ENCODE peak calls at places on chromosomes 16 and 17, in six cellular contexts. V is left cardiac atrium; N is T1000; Y is BJ; B is DMS79; R is activated T-cell treated with anti-CD3 and anti-CD28 coated beads, Interleukin-2, amount 50 U/mL, for 4 hours. L is an unnamed sample.
A peak's percentile ranks its signal among the peaks of the same experiment; 100 is the strongest.

GRCh38 chr17:63395075-63395815 is 50.9 kb downstream of the CYB561 start:
- DNase-seq in V (no peak), N (no peak), Y (peak; percentile 64), B (no peak), R (no peak), L (no peak)

GRCh38 chr16:10629592-10629963 is 49.2 kb upstream of the EMP2 start:
- DNase-seq in V (no peak), N (no peak), Y (no peak), B (no peak), R (no peak), L (no peak)

GRCh38 chr17:3944485-3945388 is 19.5 kb downstream of the ATP2A3 start:
- DNase-seq in V (peak; percentile 76), N (peak; percentile 73), Y (no peak), B (no peak), R (no peak), L (no peak)

GRCh38 chr17:60169921-60170817 is 20.4 kb downstream of the CA4 start:
- DNase-seq in V (peak; percentile 41), N (no peak), Y (no peak), B (no peak), R (no peak), L (no peak)

GRCh38 chr16:67164599-67165061 is at the start of gene HSF4:
- DNase-seq in V (peak; percentile 77), N (no peak), Y (no peak), B (no peak), R (no peak), L (no peak)

GRCh38 chr17:80110447-80110812 is 9.0 kb downstream of the GAA start:
- DNase-seq in V (no peak), N (no peak), Y (no peak), B (no peak), R (no peak), L (no peak)

GRCh38 chr16:58000706-58001676 is at the start of gene USB1:
- DNase-seq in V (peak; percentile 88), N (peak; percentile 69), Y (no peak), B (no peak), R (peak; percentile 77), L (peak; percentile 76)

GRCh38 chr17:35540589-35541404 is 3.3 kb upstream of the SLFN12L start:
- DNase-seq in V (peak; percentile 45), N (no peak), Y (no peak), B (no peak), R (peak; percentile 19), L (peak; percentile 21)

GRCh38 chr16:3004781-3005284 is 7.9 kb upstream of the CLDN9 start:
- DNase-seq in V (no peak), N (no peak), Y (no peak), B (no peak), R (no peak), L (no peak)

GRCh38 chr17:65185686-65186382 is 48.7 kb downstream of the RGS9 start:
- DNase-seq in V (no peak), N (no peak), Y (no peak), B (no peak), R (no peak), L (no peak)

GRCh38 chr16:89052191-89052787 is 41.4 kb upstream of the ACSF3 start:
- DNase-seq in V (no peak), N (no peak), Y (no peak), B (no peak), R (no peak), L (no peak)

GRCh38 chr17:47692895-47693666 is 880 bp upstream of the TBKBP1 start:
- DNase-seq in V (no peak), N (no peak), Y (no peak), B (no peak), R (no peak), L (no peak)

GRCh38 chr17:17964710-17965109 is 7.5 kb downstream of the TOM1L2 start:
- DNase-seq in V (no peak), N (no peak), Y (no peak), B (no peak), R (no peak), L (no peak)

GRCh38 chr16:56824335-56824734 is 40.7 kb upstream of the SLC12A3 start:
- DNase-seq in V (no peak), N (no peak), Y (no peak), B (peak; percentile 7), R (no peak), L (no peak)

GRCh38 chr17:31740611-31741082 is 118.4 kb downstream of the COPRS start:
- DNase-seq in V (no peak), N (peak; percentile 63), Y (peak; percentile 98), B (no peak), R (no peak), L (no peak)

GRCh38 chr17:72654746-72655145 is 437.7 kb downstream of the SLC39A11 start:
- DNase-seq in V (no peak), N (no peak), Y (no peak), B (no peak), R (no peak), L (no peak)

GRCh38 chr16:4696172-4696904 is 3.0 kb downstream of the NUDT16L1 start:
- DNase-seq in V (peak; percentile 75), N (no peak), Y (no peak), B (no peak), R (no peak), L (no peak)

L was measured in stimulated activated naive CD4-positive, alpha-beta T cell treated with Interleukin-2 at 50 U/mL for 16 hours.